ENCODE peak calls at places on chromosomes 16 and 17, in seven cellular contexts. B is OCI-LY7, S is GM23338, W is PC-3, I is HCT116, Q is SK-N-SH, R is hepatocyte. P is an unnamed sample.
A peak's percentile ranks its signal among the peaks of the same experiment; 100 is the strongest.

GRCh38 chr17:56754523-56755208 is 79.1 kb downstream of the C17orf67 start:
- DNase-seq in B (no peak), S (peak; percentile 33), W (peak; percentile 40), I (no peak), Q (peak; percentile 60), R (peak; percentile 23), P (peak; percentile 65)

GRCh38 chr17:67452681-67453554 is 75.8 kb downstream of the PITPNC1 start:
- DNase-seq in B (peak; percentile 66), S (no peak), W (no peak), I (no peak), Q (no peak), R (no peak), P (no peak)

GRCh38 chr16:66152841-66153525 is 213.5 kb upstream of the CDH5 start:
- DNase-seq in B (no peak), S (no peak), W (no peak), I (no peak), Q (no peak), R (no peak), P (peak; percentile 40)

GRCh38 chr16:69563605-69564580 is 1.9 kb upstream of the NFAT5 start:
- DNase-seq in B (peak; percentile 71), S (peak; percentile 83), W (peak; percentile 15), I (no peak), Q (no peak), R (peak; percentile 13), P (peak; percentile 40)

GRCh38 chr17:20074489-20074888 is 65.3 kb downstream of the SPECC1 start:
- DNase-seq in B (peak; percentile 5), S (no peak), W (no peak), I (no peak), Q (no peak), R (no peak), P (no peak)

GRCh38 chr17:13792314-13792713 is 190.6 kb upstream of the HS3ST3A1 start:
- DNase-seq in B (no peak), S (no peak), W (no peak), I (no peak), Q (no peak), R (no peak), P (peak; percentile 82)

GRCh38 chr16:70725912-70726828 is 40.3 kb upstream of the MTSS2 start:
- DNase-seq in B (no peak), S (no peak), W (no peak), I (no peak), Q (no peak), R (peak; percentile 40), P (no peak)

GRCh38 chr17:36597229-36597628 is 4.2 kb upstream of the MRM1 start:
- DNase-seq in B (no peak), S (no peak), W (no peak), I (no peak), Q (no peak), R (no peak), P (no peak)

GRCh38 chr17:35041390-35041789 is 22.1 kb downstream of the RFFL start:
- DNase-seq in B (no peak), S (no peak), W (no peak), I (no peak), Q (no peak), R (no peak), P (no peak)

GRCh38 chr17:6831662-6832263 is at the start of gene TEKT1:
- DNase-seq in B (no peak), S (peak; percentile 97), W (peak; percentile 73), I (no peak), Q (peak; percentile 45), R (peak; percentile 88), P (peak; percentile 74)

GRCh38 chr16:72013389-72013788 is 4.8 kb downstream of the DHODH start:
- DNase-seq in B (no peak), S (no peak), W (no peak), I (no peak), Q (no peak), R (peak; percentile 29), P (peak; percentile 31)

GRCh38 chr16:30041841-30042240 is 10.8 kb upstream of the TLCD3B start:
- DNase-seq in B (peak; percentile 39), S (peak; percentile 40), W (peak; percentile 67), I (no peak), Q (no peak), R (no peak), P (peak; percentile 65)

GRCh38 chr17:6627019-6627418 is 13.5 kb downstream of the KIAA0753 start:
- DNase-seq in B (no peak), S (no peak), W (peak; percentile 46), I (no peak), Q (no peak), R (no peak), P (peak; percentile 58)

GRCh38 chr17:78999056-78999768 is 10.4 kb downstream of the CANT1 start:
- DNase-seq in B (no peak), S (no peak), W (peak; percentile 30), I (no peak), Q (peak; percentile 54), R (no peak), P (no peak)

GRCh38 chr16:546909-547770 is 13.1 kb upstream of the PRR35 start:
- DNase-seq in B (no peak), S (peak; percentile 71), W (no peak), I (no peak), Q (peak; percentile 69), R (peak; percentile 72), P (peak; percentile 69)

GRCh38 chr16:89350701-89351380 is 133.3 kb downstream of the ZNF778 start:
- DNase-seq in B (no peak), S (no peak), W (no peak), I (no peak), Q (no peak), R (no peak), P (peak; percentile 46)

GRCh38 chr17:32664936-32665583 is 178.3 kb downstream of the CDK5R1 start:
- DNase-seq in B (no peak), S (no peak), W (no peak), I (no peak), Q (no peak), R (no peak), P (no peak)

GRCh38 chr17:1001640-1002411 is 4.9 kb downstream of the TIMM22 start:
- DNase-seq in B (no peak), S (no peak), W (no peak), I (no peak), Q (no peak), R (no peak), P (peak; percentile 87)

GRCh38 chr16:2341456-2342447 is 1.2 kb upstream of the ABCA3 start:
- DNase-seq in B (no peak), S (peak; percentile 73), W (no peak), I (no peak), Q (no peak), R (no peak), P (no peak)

GRCh38 chr17:27602721-27603445 is 28.1 kb upstream of the LGALS9 start:
- DNase-seq in B (peak; percentile 72), S (peak; percentile 90), W (peak; percentile 78), I (no peak), Q (peak; percentile 87), R (peak; percentile 86), P (peak; percentile 76)

GRCh38 chr17:65005858-65006257 is 50.7 kb downstream of the GNA13 start:
- DNase-seq in B (no peak), S (no peak), W (no peak), I (no peak), Q (no peak), R (no peak), P (no peak)

DNA sequence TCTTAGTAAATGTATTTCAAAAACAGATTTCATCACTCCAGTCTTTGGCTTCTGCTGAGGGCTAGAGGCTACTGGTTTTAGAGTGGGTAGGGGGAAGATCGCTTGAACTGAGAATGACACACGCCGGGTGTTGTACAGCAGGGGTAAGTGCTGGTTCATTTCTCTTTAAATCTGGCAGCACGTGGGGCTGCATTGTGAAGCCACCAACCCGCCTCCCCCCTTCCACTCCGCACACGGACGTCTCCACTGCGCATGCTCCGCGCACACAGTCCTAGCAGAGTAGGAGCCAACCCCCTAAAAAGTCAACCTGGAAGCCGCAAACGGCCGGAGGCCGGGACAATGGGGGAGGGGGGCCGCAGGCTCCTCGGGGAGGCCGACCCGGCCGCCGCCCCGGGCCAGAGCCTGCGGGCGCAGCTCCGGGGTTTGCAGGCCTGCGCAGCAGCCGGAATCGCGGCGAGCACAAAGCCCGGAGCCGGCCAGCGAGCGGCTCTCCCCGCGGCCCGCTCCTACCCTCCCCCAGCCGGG is 1.3 kb downstream of the UBE2G1 start:
- DNase-seq in B (peak; percentile 97), S (peak; percentile 94), W (peak; percentile 86), I (peak; percentile 86), Q (peak; percentile 92), R (peak; percentile 94), P (peak; percentile 96)
- H2AFZ ChIP-seq in B (no peak overlapping the region), S (no peak overlapping the region), W (peak overlapping the region; percentile 24), I (no peak overlapping the region), Q (no peak overlapping the region), R (peak overlapping the region; percentile 67), P (peak overlapping the region; percentile 62)

GRCh38 chr16:10868562-10869469 is 8.2 kb upstream of the CIITA start:
- DNase-seq in B (peak; percentile 94), S (no peak), W (no peak), I (no peak), Q (no peak), R (no peak), P (no peak)
- H3K9me2 ChIP-seq in B (no peaks in the 10 kb centered on the region), S (no peaks in the 10 kb centered on the region), W (no peaks in the 10 kb centered on the region), I (no peaks in the 10 kb centered on the region), Q (no peaks in the 10 kb centered on the region), R (no peaks in the 10 kb centered on the region), P (no peaks in the 10 kb centered on the region)

DNA sequence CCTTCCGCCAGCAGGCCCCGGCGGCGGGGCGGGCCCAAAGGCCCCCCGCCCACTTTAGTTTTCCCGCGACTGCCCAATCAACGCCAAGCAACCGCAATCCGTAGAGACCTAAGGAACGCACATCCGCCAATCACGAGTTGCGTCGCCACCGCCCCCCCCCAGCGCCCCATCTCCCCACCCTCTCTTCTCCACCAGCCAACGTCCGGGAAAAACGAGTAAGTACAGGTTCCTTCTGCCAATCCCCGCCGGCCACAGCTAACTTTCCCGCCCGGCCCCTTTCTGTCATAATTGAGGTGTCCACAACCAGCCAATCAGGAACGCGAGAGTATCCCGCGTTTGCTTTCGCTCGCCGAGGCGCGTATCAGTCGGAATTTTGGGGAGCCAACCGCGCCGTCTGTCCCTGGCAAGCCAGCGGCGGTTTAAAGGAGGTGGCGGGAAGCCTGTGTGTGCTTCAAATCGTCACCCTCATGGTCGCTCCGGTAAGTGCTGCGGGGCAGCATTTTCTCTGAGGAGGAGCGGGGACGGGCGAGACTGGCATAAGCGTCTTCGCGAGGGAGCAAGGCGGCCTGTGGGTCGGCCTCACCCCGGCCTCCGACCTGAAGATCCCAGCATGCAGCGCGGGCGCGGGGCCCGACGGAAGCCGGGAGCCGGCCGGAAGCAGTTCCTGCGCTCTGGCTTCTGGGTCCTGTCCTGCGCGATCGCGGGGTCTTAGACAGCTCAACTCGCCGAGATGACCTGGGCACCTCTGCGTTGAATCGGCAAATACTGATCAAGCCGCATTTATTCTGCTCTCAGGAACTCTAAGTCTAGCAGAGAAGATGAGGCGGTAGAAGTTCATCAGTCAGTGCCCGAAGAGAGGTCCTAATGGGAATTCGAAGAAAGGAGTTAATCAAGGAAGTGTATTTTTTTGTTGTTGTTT is at the start of gene MIS12:
- DNase-seq in B (peak; percentile 99), S (peak; percentile 100), W (peak; percentile 95), I (peak; percentile 97), Q (peak; percentile 98), R (peak; percentile 99), P (peak; percentile 100)
- H2AFZ ChIP-seq in B (peak within 1 kb of the TSS; percentile 57), S (peak within 1 kb of the TSS; percentile 56), W (peak within 1 kb of the TSS; percentile 88), I (no peak within 1 kb of the TSS), Q (peak within 1 kb of the TSS; percentile 79), R (peak within 1 kb of the TSS; percentile 86), P (peak within 1 kb of the TSS; percentile 94)

DNA sequence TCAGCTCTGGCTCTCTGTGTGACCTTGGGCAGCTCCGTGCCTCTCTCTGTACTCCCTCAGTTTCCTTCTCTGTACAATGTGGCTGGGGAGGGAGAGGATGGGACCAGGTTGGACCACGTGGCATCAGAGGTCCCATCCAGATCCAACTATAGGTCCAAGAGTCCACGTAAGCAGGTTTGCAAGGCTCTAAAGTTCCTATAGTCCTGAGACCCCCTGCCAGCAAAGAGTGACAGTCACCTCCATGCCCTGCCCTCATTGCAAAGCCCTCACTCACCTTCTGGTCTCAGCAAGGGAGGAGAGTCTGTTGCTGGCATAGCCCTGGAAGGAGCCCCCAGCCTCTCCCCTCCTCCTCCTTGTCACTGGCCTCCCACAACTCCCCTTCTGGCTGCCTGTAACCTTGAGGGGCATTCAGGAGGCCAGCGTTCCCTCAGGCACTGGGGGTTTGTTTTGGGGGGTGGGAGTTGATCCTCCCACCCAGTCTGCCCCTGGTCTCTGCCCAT is 6.1 kb upstream of the DRC7 start:
- DNase-seq in B (no peak), S (no peak), W (no peak), I (no peak), Q (no peak), R (no peak), P (no peak)
- H3K9me2 ChIP-seq in B (no peaks in the 10 kb centered on the region), S (no peaks in the 10 kb centered on the region), W (no peaks in the 10 kb centered on the region), I (no peaks in the 10 kb centered on the region), Q (no peaks in the 10 kb centered on the region), R (no peaks in the 10 kb centered on the region), P (no peaks in the 10 kb centered on the region)

P was measured in GM23248.